ENCODE peak calls at places on chromosomes 13 and 19, in seven cellular contexts. X, O, W, I, H, M and J are unnamed samples.
A peak's percentile ranks its signal among the peaks of the same experiment; 100 is the strongest.

GRCh38 chr13:25249001-25249543 is 38.2 kb downstream of the MTMR6 start:
- ATAC-seq in O (no peak), X (no peak), I (peak; percentile 69), M (no peak), W (no peak), H (no peak), J (peak; percentile 77)

GRCh38 chr19:33261511-33262192 is 36.0 kb upstream of the SLC7A10 start:
- ATAC-seq in W (no peak), X (no peak), M (peak; percentile 35), H (no peak), O (peak; percentile 41), I (peak; percentile 56), J (no peak)

GRCh38 chr13:73399347-73400216 is 340.8 kb downstream of the KLF5 start:
- ATAC-seq in M (no peak), W (no peak), I (no peak), X (no peak), O (no peak), H (no peak), J (no peak)

GRCh38 chr19:35767288-35768081 is 7.9 kb upstream of the ARHGAP33 start:
- ATAC-seq in W (no peak), O (peak; percentile 51), I (peak; percentile 90), X (peak; percentile 33), H (no peak), M (peak; percentile 35), J (no peak)

GRCh38 chr13:69882451-69882850 is 225.2 kb upstream of the ATXN8OS start:
- ATAC-seq in H (no peak), W (no peak), I (no peak), O (no peak), X (no peak), M (no peak), J (no peak)

GRCh38 chr13:49810825-49811526 is 18.5 kb upstream of the KPNA3 start:
- ATAC-seq in M (peak; percentile 79), O (peak; percentile 78), H (no peak), I (peak; percentile 83), X (no peak), W (no peak), J (peak; percentile 60)

GRCh38 chr13:82436099-82436585 is 1446.1 kb downstream of the SLITRK1 start:
- ATAC-seq in X (no peak), O (no peak), M (no peak), W (no peak), H (no peak), I (no peak), J (no peak)

GRCh38 chr13:95378603-95379002 is 77.4 kb upstream of the ABCC4 start:
- ATAC-seq in W (no peak), X (no peak), I (no peak), M (no peak), O (peak; percentile 92), H (no peak), J (no peak)

GRCh38 chr19:17234911-17235617 is 9.0 kb downstream of the OCEL1 start:
- ATAC-seq in X (peak; percentile 65), O (peak; percentile 73), M (peak; percentile 83), H (peak; percentile 50), W (peak; percentile 52), I (peak; percentile 29), J (peak; percentile 85)

GRCh38 chr13:40672310-40673060 is 6.0 kb upstream of the FOXO1 start:
- ATAC-seq in M (peak; percentile 34), H (no peak), I (peak; percentile 71), O (no peak), W (no peak), X (no peak), J (peak; percentile 90)

GRCh38 chr13:76822691-76823267 is 63.4 kb downstream of the KCTD12 start:
- ATAC-seq in H (peak; percentile 33), M (peak; percentile 57), X (no peak), I (peak; percentile 62), W (no peak), O (peak; percentile 75), J (peak; percentile 81)

GRCh38 chr13:24063281-24063851 is 97.2 kb upstream of the SPATA13 start:
- ATAC-seq in X (no peak), H (no peak), M (peak; percentile 28), W (no peak), O (peak; percentile 76), I (no peak), J (no peak)

GRCh38 chr13:93244141-93244917 is 17.7 kb downstream of the GPC6 start:
- ATAC-seq in I (no peak), M (peak; percentile 72), X (peak; percentile 73), W (no peak), H (no peak), O (peak; percentile 86), J (peak; percentile 71)

GRCh38 chr13:32881074-32881791 is 135.0 kb upstream of the KL start:
- ATAC-seq in W (no peak), M (peak; percentile 85), I (no peak), X (peak; percentile 69), H (no peak), O (peak; percentile 85), J (peak; percentile 79)

GRCh38 chr13:106630162-106630561 is 62.2 kb upstream of the ARGLU1 start:
- ATAC-seq in X (no peak), O (no peak), I (no peak), W (no peak), M (no peak), H (no peak), J (no peak)

GRCh38 chr19:42494321-42494720 is 34.0 kb downstream of the CEACAM1 start:
- ATAC-seq in M (no peak), W (no peak), I (no peak), X (no peak), O (no peak), H (no peak), J (no peak)

GRCh38 chr19:38152461-38153379 is 71.3 kb downstream of the DPF1 start:
- ATAC-seq in W (no peak), O (peak; percentile 53), M (no peak), H (no peak), I (no peak), X (no peak), J (peak; percentile 94)

GRCh38 chr13:79485014-79485441 is 4.1 kb downstream of the NDFIP2 start:
- ATAC-seq in X (no peak), M (peak; percentile 48), I (peak; percentile 65), H (no peak), O (peak; percentile 40), W (no peak), J (peak; percentile 21)

GRCh38 chr13:110387451-110388140 is 80.5 kb downstream of the COL4A2 start:
- ATAC-seq in M (peak; percentile 68), X (peak; percentile 89), H (peak; percentile 36), O (peak; percentile 75), W (no peak), I (no peak), J (no peak)

GRCh38 chr13:87538366-87539052 is 132.7 kb upstream of the SLITRK5 start:
- ATAC-seq in H (no peak), O (no peak), X (no peak), M (peak; percentile 50), I (no peak), W (no peak), J (no peak)

GRCh38 chr19:6976197-6976596 is 45.0 kb downstream of the MBD3L2B start:
- ATAC-seq in W (no peak), O (no peak), X (no peak), I (no peak), H (no peak), M (no peak), J (no peak)

GRCh38 chr13:51323824-51324511 is 15.5 kb upstream of the SERPINE3 start:
- ATAC-seq in W (no peak), I (peak; percentile 24), H (no peak), O (no peak), M (no peak), X (no peak), J (no peak)

GRCh38 chr13:43307921-43308433 is 284.6 kb downstream of the DNAJC15 start:
- ATAC-seq in I (peak; percentile 97), W (no peak), O (peak; percentile 86), X (no peak), M (peak; percentile 90), H (peak; percentile 58), J (peak; percentile 89)

GRCh38 chr13:80408270-80408669 is 67.3 kb upstream of the SPRY2 start:
- ATAC-seq in M (no peak), O (no peak), I (peak; percentile 71), H (no peak), W (no peak), X (no peak), J (no peak)

GRCh38 chr13:45396548-45397095 is 21.6 kb downstream of the SLC25A30 start:
- ATAC-seq in W (peak; percentile 36), X (no peak), O (peak; percentile 21), I (no peak), M (no peak), H (no peak), J (no peak)

GRCh38 chr13:75813323-75813722 is 177.2 kb downstream of the LMO7 start:
- ATAC-seq in O (peak; percentile 88), H (no peak), X (peak; percentile 65), M (peak; percentile 27), W (no peak), I (peak; percentile 51), J (peak; percentile 46)

GRCh38 chr13:80215368-80215767 is 125.6 kb downstream of the SPRY2 start:
- ATAC-seq in W (no peak), H (no peak), X (no peak), I (no peak), O (no peak), M (peak; percentile 26), J (peak; percentile 16)

GRCh38 chr13:28455580-28456194 is 39.2 kb downstream of the FLT1 start:
- ATAC-seq in I (no peak), O (no peak), M (no peak), W (no peak), X (no peak), H (no peak), J (no peak)

GRCh38 chr19:1665565-1666047 is 13.2 kb upstream of the TCF3 start:
- ATAC-seq in H (no peak), O (no peak), I (peak; percentile 37), X (no peak), M (peak; percentile 36), W (no peak), J (no peak)

GRCh38 chr19:35254341-35255297 is 5.8 kb downstream of the LSR start:
- ATAC-seq in H (no peak), W (no peak), I (no peak), O (peak; percentile 73), X (peak; percentile 50), M (no peak), J (no peak)

GRCh38 chr19:32843716-32844245 is 25.8 kb downstream of the SLC7A9 start:
- ATAC-seq in M (no peak), H (no peak), I (no peak), W (no peak), O (no peak), X (no peak), J (no peak)

GRCh38 chr19:40663712-40664692 is 26.4 kb downstream of the NUMBL start:
- ATAC-seq in O (peak; percentile 46), M (peak; percentile 33), W (no peak), H (no peak), I (peak; percentile 18), X (no peak), J (peak; percentile 24)

GRCh38 chr13:98988782-98989181 is 10.9 kb upstream of the DOCK9 start:
- ATAC-seq in I (no peak), M (no peak), X (no peak), O (no peak), H (no peak), W (no peak), J (no peak)

GRCh38 chr19:2089001-2089711 is 7.0 kb downstream of the MOB3A start:
- ATAC-seq in O (no peak), X (no peak), W (no peak), I (no peak), H (peak; percentile 7), M (no peak), J (peak; percentile 20)

GRCh38 chr13:29000802-29001201 is 180.7 kb downstream of the MTUS2 start:
- ATAC-seq in M (no peak), H (no peak), I (no peak), O (no peak), X (no peak), W (no peak), J (no peak)

GRCh38 chr19:44648536-44649370 is 5.0 kb downstream of the PVR start:
- ATAC-seq in I (no peak), X (no peak), W (no peak), O (peak; percentile 67), M (no peak), H (no peak), J (no peak)

GRCh38 chr13:74144269-74144668 is 10.1 kb upstream of the KLF12 start:
- ATAC-seq in M (no peak), X (no peak), H (no peak), I (no peak), W (no peak), O (no peak), J (no peak)

GRCh38 chr13:46278474-46278873 is 66.7 kb downstream of the LRRC63 start:
- ATAC-seq in X (no peak), I (no peak), H (no peak), M (no peak), O (no peak), W (no peak), J (no peak)